ENCODE peak calls at places on chromosomes 1 and 21, in five cellular contexts. L, T, Q, I and N are unnamed samples.

GRCh38 chr1:62725255-62725654 is 37.1 kb upstream of the DOCK7 start:
- DNase-seq in T (peak; percentile 94), Q (peak; percentile 30), I (no peak), L (no peak), N (peak; percentile 68)

GRCh38 chr1:25878690-25879089 is 3.2 kb upstream of the PAQR7 start:
- DNase-seq in L (no peak), I (no peak), T (no peak), Q (no peak), N (no peak)

GRCh38 chr1:26468911-26469310 is 3.3 kb upstream of the HMGN2 start:
- DNase-seq in I (peak; percentile 21), Q (no peak), T (no peak), L (no peak), N (no peak)

GRCh38 chr21:41808846-41809245 is 42.0 kb upstream of the RIPK4 start:
- DNase-seq in I (no peak), Q (no peak), L (no peak), T (no peak), N (no peak)

GRCh38 chr21:44724926-44725325 is 13.6 kb upstream of the TSPEAR start:
- DNase-seq in Q (no peak), I (no peak), T (no peak), L (no peak), N (no peak)

GRCh38 chr1:54814148-54814498 is 13.0 kb upstream of the TTC22 start:
- DNase-seq in T (no peak), L (no peak), I (no peak), Q (no peak), N (no peak)

GRCh38 chr1:209720826-209721225 is 16.2 kb downstream of the HSD11B1 start:
- DNase-seq in I (no peak), L (no peak), T (no peak), Q (no peak), N (no peak)

GRCh38 chr1:91732291-91732953 is 153.5 kb downstream of the TGFBR3 start:
- DNase-seq in L (no peak), Q (peak; percentile 14), I (no peak), T (peak; percentile 91), N (peak; percentile 63)

GRCh38 chr1:58739851-58740466 is 40.1 kb upstream of the MYSM1 start:
- DNase-seq in L (no peak), I (no peak), T (peak; percentile 71), Q (peak; percentile 91), N (no peak)

GRCh38 chr1:228752604-228753132 is 17.4 kb downstream of the RHOU start:
- DNase-seq in Q (no peak), T (no peak), I (no peak), L (no peak), N (no peak)

GRCh38 chr1:233240839-233241682 is 54.5 kb downstream of the PCNX2 start:
- DNase-seq in I (peak; percentile 54), L (peak; percentile 70), Q (peak; percentile 53), T (peak; percentile 42), N (no peak)

GRCh38 chr1:226962421-226963391 is 22.6 kb downstream of the COQ8A start:
- DNase-seq in L (no peak), I (no peak), T (no peak), Q (no peak), N (no peak)

DNA sequence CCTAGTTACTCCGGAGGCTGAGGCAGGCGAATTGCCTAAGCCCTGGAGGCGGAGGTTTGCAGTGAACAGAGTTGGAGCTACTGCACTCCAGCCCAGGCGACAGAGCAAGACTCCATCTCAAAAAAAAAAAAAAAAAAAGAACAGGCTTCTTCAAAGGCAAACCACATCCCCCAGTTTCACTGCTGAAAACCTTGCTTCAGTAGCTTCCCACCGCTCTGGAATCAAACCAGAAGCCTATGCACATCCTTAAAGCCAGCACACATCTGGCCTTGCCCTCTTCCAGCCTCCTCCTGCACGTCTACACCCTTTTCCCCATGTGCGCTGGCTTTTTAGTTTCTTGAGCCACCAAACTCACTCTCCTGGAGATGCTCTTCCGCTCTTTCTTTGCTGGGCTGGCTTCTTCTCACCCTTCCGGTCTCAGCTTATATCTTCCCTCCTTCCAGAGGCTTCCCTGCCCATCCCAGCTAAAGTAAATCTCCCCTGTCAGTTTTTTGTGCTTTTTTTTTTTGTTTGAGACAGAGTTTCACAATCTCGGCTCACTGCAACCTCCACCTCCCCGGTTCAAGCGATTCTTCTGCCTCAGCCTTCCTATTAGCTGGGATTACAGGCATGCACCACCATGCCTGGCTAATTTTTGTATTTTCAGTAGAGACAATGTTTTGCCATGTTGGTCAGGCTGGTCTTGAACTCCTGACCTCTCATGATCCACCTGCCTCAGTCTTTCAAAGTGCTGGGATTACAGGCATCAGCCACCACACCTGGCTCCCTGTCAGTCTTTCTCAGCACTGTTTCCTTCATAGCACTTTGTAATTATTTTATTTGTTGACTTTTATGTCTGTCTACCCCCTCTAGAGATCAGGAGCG is 42.0 kb upstream of the ID3 start:
- DNase-seq in L (no peak), T (no peak), Q (no peak), I (no peak), N (no peak)
- H3K27ac ChIP-seq in L (no peak overlapping the region), T (no peak overlapping the region), Q (no peak overlapping the region), I (no peak overlapping the region), N (no peak overlapping the region)

DNA sequence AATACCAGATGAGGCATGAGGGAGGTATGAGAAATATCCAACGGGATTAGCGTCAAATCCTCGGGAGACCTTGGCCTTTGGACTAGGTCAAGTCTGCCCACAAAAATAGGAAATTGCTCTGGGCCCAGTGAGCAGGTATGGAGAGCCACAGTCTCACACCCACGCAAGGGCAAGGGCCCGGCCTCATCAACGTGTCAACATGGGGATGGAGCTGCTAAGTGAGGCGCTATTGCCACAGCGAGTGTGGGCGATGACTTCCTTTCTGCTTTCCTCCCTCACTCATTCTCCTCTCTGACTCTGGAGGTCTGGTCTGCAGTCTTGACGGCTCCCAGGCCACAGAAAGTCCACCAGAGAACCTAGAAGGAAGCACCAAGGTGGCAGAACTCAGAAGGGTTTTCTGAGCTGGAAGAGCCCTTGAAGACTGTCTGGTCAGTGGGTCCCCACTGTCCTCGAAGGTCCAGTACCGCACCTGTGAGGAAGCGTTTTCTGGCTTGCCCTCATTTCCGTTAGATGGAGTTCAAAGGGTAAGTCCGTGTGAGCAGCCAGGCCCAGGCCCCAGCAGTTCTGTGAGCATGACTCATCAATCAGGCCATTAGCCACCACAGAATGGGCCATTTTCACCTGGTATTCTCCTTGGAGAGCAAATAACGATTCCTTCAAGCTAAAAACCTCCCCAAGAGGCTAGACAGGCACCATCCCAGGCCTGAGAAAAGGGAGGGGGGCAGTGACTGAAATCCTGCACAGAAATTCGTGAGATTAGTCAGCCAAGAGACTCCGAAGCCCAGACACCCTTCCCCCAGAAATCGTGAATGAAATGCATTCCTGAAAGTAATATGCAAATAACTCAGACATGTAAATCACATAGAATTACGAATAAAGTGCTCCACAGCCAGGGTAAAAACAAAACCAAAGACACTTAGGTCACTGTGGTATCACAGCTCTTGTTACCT is 66.2 kb downstream of the BCAR3 start:
- DNase-seq in I (no peak), L (no peak), T (peak; percentile 77), Q (peak; percentile 76), N (no peak)
- H3K4me3 ChIP-seq in I (no peak overlapping the region), L (no peak overlapping the region), T (no peak overlapping the region), Q (no peak overlapping the region), N (no peak overlapping the region)

GRCh38 chr1:14743368-14743767 is 144.9 kb downstream of the KAZN start:
- DNase-seq in L (no peak), T (no peak), Q (no peak), I (no peak), N (no peak)
- H3K27ac ChIP-seq in L (no peak overlapping the region), T (no peak overlapping the region), Q (no peak overlapping the region), I (no peak overlapping the region), N (no peak overlapping the region)

DNA sequence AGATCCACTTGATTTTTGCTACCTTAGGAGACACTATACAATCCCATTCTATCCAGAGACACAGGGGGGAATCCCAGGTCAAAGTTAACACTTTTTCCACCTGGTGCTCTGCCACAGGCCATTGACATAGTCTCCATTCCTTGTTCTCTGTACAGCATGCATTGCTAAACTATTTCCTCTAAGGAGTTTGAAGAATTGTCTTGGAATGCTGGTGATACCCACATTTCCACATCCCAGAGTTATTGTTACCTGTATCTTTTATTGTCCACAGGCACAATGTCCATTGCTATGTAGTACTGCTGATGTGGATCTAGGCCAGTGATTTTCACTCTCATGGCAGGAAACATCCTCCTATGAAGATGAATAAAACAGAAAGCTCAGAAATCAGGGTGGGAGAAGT is 61.9 kb downstream of the TBX15 start:
- DNase-seq in I (no peak), L (no peak), T (no peak), Q (no peak), N (no peak)
- H3K4me3 ChIP-seq in I (no peak overlapping the region), L (no peak overlapping the region), T (no peak overlapping the region), Q (no peak overlapping the region), N (no peak overlapping the region)

DNA sequence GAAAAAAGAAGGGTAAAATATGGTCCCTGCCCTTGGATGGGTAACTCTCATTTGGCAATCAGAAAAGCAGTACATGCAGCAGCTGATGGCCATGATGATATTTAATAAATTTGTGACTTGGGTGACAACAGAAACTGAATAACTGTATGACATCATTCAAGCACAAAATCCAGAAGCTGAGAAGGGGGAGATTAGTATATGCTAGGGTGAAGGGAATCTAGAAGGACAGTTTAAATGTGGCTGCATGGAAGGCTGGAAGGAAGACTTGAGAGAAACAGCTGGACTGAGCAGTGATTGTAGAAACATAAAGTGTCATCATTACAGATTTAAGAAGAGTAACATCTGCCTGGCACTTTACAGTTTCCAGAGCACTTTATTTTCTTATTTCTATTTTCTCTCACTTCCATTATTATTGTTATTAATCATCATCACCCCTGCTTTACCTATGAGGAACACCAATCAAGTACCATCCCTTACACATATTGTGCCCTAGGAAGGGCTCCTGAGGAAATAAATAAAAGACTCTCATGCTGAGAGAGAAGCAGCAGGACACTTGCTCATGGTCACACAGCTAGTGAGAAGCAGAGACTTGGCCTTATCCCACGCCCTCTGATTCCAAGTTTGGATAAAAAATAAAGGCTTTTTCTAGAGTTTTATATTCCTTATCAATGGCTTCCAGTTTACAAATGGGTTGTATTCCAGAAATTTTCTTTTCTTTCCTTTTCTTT is 207.2 kb downstream of the PBX1 start:
- DNase-seq in T (peak; percentile 41), L (no peak), Q (no peak), I (no peak), N (no peak)
- H3K27ac ChIP-seq in T (peak overlapping the region; percentile 81), L (peak overlapping the region; percentile 59), Q (peak overlapping the region; percentile 40), I (peak overlapping the region; percentile 42), N (no peak overlapping the region)

DNA sequence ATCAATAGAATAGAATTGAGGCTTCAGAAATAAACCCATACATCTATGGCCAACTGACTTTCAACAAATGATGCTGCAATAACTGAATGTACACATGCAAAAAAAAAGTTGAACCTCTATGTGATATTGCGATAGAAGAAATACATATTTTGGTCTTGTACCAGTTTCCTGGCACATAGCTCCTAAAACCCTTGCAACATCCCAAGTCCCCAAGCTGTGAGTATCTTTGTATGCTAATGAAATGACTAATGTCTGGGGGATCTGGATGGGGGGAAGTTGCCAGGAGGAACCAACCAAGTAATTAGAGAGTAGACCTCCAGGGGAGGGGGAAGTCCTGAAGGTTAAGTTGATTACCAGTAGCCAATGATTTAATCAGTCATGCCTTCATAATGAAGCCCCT is 24.4 kb downstream of the BLZF1 start:
- DNase-seq in L (no peak), Q (no peak), T (no peak), I (no peak), N (no peak)
- H3K4me3 ChIP-seq in L (no peak overlapping the region), Q (no peak overlapping the region), T (no peak overlapping the region), I (no peak overlapping the region), N (no peak overlapping the region)

GRCh38 chr1:94661431-94661830 is 119.9 kb upstream of the F3 start:
- DNase-seq in I (no peak), L (no peak), Q (no peak), T (no peak), N (no peak)

GRCh38 chr1:94660994-94661393 is 119.4 kb upstream of the F3 start:
- DNase-seq in I (no peak), Q (peak; percentile 93), L (no peak), T (peak; percentile 43), N (no peak)

GRCh38 chr1:94654919-94655318 is 113.4 kb upstream of the F3 start:
- DNase-seq in Q (no peak), I (no peak), T (no peak), L (no peak), N (no peak)

GRCh38 chr1:94656982-94657381 is 115.4 kb upstream of the F3 start:
- DNase-seq in T (no peak), L (no peak), I (no peak), Q (no peak), N (no peak)

GRCh38 chr1:94658221-94658620 is 116.7 kb upstream of the F3 start:
- DNase-seq in Q (no peak), I (no peak), L (peak; percentile 77), T (peak; percentile 79), N (no peak)
- H3K27ac ChIP-seq in Q (peak overlapping the region; percentile 92), I (peak overlapping the region; percentile 65), L (peak overlapping the region; percentile 58), T (peak overlapping the region; percentile 60), N (no peak overlapping the region)